ENCODE peak calls at places on chromosomes 3 and 15, in nine cellular contexts. Y, D, C, J, B, S, H, Q and R are unnamed samples.

GRCh38 chr3:182909318-182910040 is 70.9 kb downstream of the DCUN1D1 start:
- DNase-seq in J (no peak), C (no peak), B (no peak), H (no peak), S (no peak), D (peak; percentile 6), Q (no peak), Y (no peak), R (peak; percentile 15)

GRCh38 chr3:81485444-81485865 is 276.0 kb downstream of the GBE1 start:
- DNase-seq in B (no peak), Q (no peak), Y (peak; percentile 78), S (no peak), D (no peak), J (no peak), C (peak; percentile 43), H (peak; percentile 50), R (peak; percentile 26)

GRCh38 chr15:69031013-69032001 is 16.8 kb downstream of the NOX5 start:
- DNase-seq in C (peak; percentile 57), S (peak; percentile 86), D (peak; percentile 82), J (no peak), Q (peak; percentile 78), Y (no peak), B (peak; percentile 87), H (peak; percentile 71), R (no peak)

GRCh38 chr3:164155386-164155785 is 922.9 kb downstream of the SI start:
- DNase-seq in Y (no peak), J (no peak), H (no peak), D (no peak), S (no peak), B (no peak), C (no peak), Q (no peak), R (no peak)

GRCh38 chr3:48931944-48932580 is 13.4 kb downstream of the ARIH2 start:
- DNase-seq in S (no peak), Y (no peak), D (no peak), B (no peak), C (no peak), J (no peak), H (no peak), Q (no peak), R (no peak)

GRCh38 chr15:74653426-74654082 is 37.9 kb downstream of the CLK3 start:
- DNase-seq in C (no peak), Y (peak; percentile 59), S (no peak), H (no peak), J (no peak), B (no peak), D (no peak), Q (no peak), R (peak; percentile 60)

GRCh38 chr3:88235102-88235501 is 85.3 kb downstream of the C3orf38 start:
- DNase-seq in S (no peak), C (no peak), H (no peak), J (no peak), Q (no peak), B (no peak), Y (no peak), D (no peak), R (peak; percentile 19)

GRCh38 chr15:42650208-42651066 is 75.0 kb downstream of the STARD9 start:
- DNase-seq in C (peak; percentile 77), B (no peak), Q (no peak), S (peak; percentile 51), J (peak; percentile 77), Y (peak; percentile 88), D (peak; percentile 67), H (peak; percentile 61), R (peak; percentile 85)

GRCh38 chr3:123286308-123287023 is 84.7 kb downstream of the SEC22A start:
- DNase-seq in J (peak; percentile 33), S (peak; percentile 81), C (peak; percentile 54), B (no peak), Y (peak; percentile 68), Q (no peak), D (peak; percentile 70), H (no peak), R (peak; percentile 37)

GRCh38 chr15:68025860-68026424 is 28.2 kb upstream of the PIAS1 start:
- DNase-seq in Q (no peak), H (no peak), D (peak; percentile 44), Y (peak; percentile 37), J (no peak), S (no peak), B (no peak), C (no peak), R (no peak)

GRCh38 chr3:94928921-94929320 is 866.1 kb downstream of the NSUN3 start:
- DNase-seq in B (no peak), S (no peak), J (peak; percentile 35), C (peak; percentile 76), H (no peak), D (peak; percentile 85), Q (no peak), Y (no peak), R (peak; percentile 63)

GRCh38 chr3:183131735-183132134 is 30.8 kb downstream of the LAMP3 start:
- DNase-seq in Q (no peak), J (no peak), H (no peak), S (no peak), Y (peak; percentile 73), C (no peak), B (no peak), D (no peak), R (no peak)

GRCh38 chr3:138265745-138266144 is 63.9 kb downstream of the NME9 start:
- DNase-seq in C (no peak), S (no peak), Q (no peak), H (no peak), Y (no peak), B (no peak), D (no peak), J (no peak), R (no peak)

GRCh38 chr3:71876135-71876534 is 91.2 kb upstream of the PROK2 start:
- DNase-seq in Y (no peak), Q (no peak), D (no peak), S (no peak), B (no peak), C (no peak), H (no peak), J (no peak), R (no peak)

GRCh38 chr3:30638685-30639412 is 32.4 kb downstream of the TGFBR2 start:
- DNase-seq in Y (no peak), C (no peak), H (no peak), J (no peak), Q (no peak), S (no peak), D (no peak), B (no peak), R (no peak)

GRCh38 chr15:37880009-37880834 is 54.2 kb upstream of the TMCO5A start:
- DNase-seq in H (no peak), S (no peak), Q (no peak), Y (peak; percentile 75), D (peak; percentile 22), B (no peak), C (no peak), J (no peak), R (peak; percentile 16)

GRCh38 chr15:39273805-39274411 is 307.0 kb upstream of the THBS1 start:
- DNase-seq in Y (peak; percentile 44), C (peak; percentile 31), B (no peak), H (no peak), S (no peak), J (peak; percentile 27), D (peak; percentile 94), Q (no peak), R (no peak)
- H3K4me1 ChIP-seq in Y (peaks cover 24% of the 10 kb centered on the region), C (no peaks in the 10 kb centered on the region), B (no peaks in the 10 kb centered on the region), H (no peaks in the 10 kb centered on the region), S (no peaks in the 10 kb centered on the region), J (peaks cover 13% of the 10 kb centered on the region), D (peaks cover 44% of the 10 kb centered on the region), Q (no peaks in the 10 kb centered on the region), R (peaks cover 25% of the 10 kb centered on the region)

GRCh38 chr3:14875411-14876175 is 56.8 kb downstream of the FGD5 start:
- DNase-seq in D (no peak), B (no peak), S (no peak), H (no peak), Y (no peak), J (no peak), Q (no peak), C (no peak), R (no peak)
- H3K4me1 ChIP-seq in D (peaks cover 18% of the 10 kb centered on the region), B (peaks cover 73% of the 10 kb centered on the region), S (peaks cover 4% of the 10 kb centered on the region), H (no peaks in the 10 kb centered on the region), Y (no peaks in the 10 kb centered on the region), J (no peaks in the 10 kb centered on the region), Q (peaks cover 92% of the 10 kb centered on the region), C (peaks cover 12% of the 10 kb centered on the region), R (no peaks in the 10 kb centered on the region)

DNA sequence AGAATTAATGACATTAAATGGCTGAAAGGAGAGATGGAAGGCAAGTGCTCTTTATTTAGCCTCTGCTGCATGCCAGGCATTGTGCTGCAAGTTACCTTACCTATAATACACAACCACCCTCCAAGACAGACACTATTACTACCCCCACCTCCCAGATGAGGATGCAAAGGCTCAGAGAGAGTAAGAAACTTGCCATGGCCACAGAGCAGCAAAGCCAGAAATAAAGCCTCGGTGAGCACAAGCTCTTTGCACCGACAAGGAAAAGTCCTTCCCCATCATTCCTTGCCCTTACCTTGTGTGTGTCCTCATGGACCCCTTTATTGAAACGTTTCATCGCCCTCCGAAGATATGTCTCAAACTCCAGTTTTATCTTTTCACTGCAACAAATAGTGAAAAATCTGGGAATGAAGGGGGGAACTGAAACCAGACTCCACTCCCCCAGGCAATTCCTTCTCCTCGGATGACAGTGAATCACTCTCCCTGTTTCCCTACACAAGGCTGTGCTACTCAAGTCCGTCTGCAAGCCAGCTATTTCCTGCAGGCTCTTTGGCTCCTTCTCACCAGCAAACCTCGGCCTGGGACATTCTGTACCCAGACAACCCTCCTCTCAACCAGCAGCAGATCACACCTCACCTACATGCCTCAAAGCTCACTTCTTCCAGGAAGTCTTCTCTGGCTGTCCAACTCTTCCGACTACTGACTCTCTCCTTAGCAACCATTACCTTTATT is 11.4 kb downstream of the XPC start:
- DNase-seq in B (no peak), S (no peak), J (no peak), C (no peak), Q (no peak), Y (peak; percentile 26), D (no peak), H (no peak), R (peak; percentile 37)
- H3K4me1 ChIP-seq in B (no peaks in the 10 kb centered on the region), S (no peaks in the 10 kb centered on the region), J (no peaks in the 10 kb centered on the region), C (peaks cover 7% of the 10 kb centered on the region), Q (no peaks in the 10 kb centered on the region), Y (peaks cover 6% of the 10 kb centered on the region), D (peaks cover 24% of the 10 kb centered on the region), H (no peaks in the 10 kb centered on the region), R (peaks cover 18% of the 10 kb centered on the region)

GRCh38 chr15:99347609-99348008 is 96.3 kb downstream of the LRRC28 start:
- DNase-seq in C (no peak), J (no peak), Q (no peak), B (no peak), Y (peak; percentile 46), H (no peak), S (no peak), D (no peak), R (no peak)
- H3K4me1 ChIP-seq in C (no peaks in the 10 kb centered on the region), J (no peaks in the 10 kb centered on the region), Q (no peaks in the 10 kb centered on the region), B (peaks cover 4% of the 10 kb centered on the region), Y (no peaks in the 10 kb centered on the region), H (no peaks in the 10 kb centered on the region), S (no peaks in the 10 kb centered on the region), D (no peaks in the 10 kb centered on the region), R (no peaks in the 10 kb centered on the region)